ENCODE peak calls at places on chromosome 18, in five cellular contexts. V, O, Z, S and M are unnamed samples.
A peak's percentile ranks its signal among the peaks of the same experiment; 100 is the strongest.

GRCh38 chr18:79789901-79790885 is 7.5 kb upstream of the KCNG2 start:
- DNase-seq in V (no peak), S (no peak), Z (no peak), O (no peak), M (no peak)

GRCh38 chr18:49565656-49566055 is 3.8 kb downstream of the LIPG start:
- DNase-seq in O (peak; percentile 85), V (no peak), S (no peak), Z (no peak), M (no peak)

GRCh38 chr18:49859725-49860124 is 46.4 kb upstream of the ACAA2 start:
- DNase-seq in O (peak; percentile 31), S (no peak), V (no peak), Z (no peak), M (no peak)

GRCh38 chr18:69239849-69240248 is 160.8 kb upstream of the DOK6 start:
- DNase-seq in O (no peak), Z (no peak), V (no peak), S (no peak), M (no peak)

GRCh38 chr18:24878289-24878688 is 417.9 kb downstream of the HRH4 start:
- DNase-seq in V (peak; percentile 13), S (peak; percentile 8), Z (no peak), O (no peak), M (no peak)

GRCh38 chr18:51006061-51006818 is 23.8 kb upstream of the SMAD4 start:
- DNase-seq in V (peak; percentile 48), Z (no peak), S (no peak), O (no peak), M (no peak)

GRCh38 chr18:22355069-22355468 is 62.6 kb downstream of the CTAGE1 start:
- DNase-seq in Z (no peak), O (no peak), S (no peak), V (no peak), M (no peak)

GRCh38 chr18:37956020-37956419 is 390.4 kb upstream of the CELF4 start:
- DNase-seq in S (no peak), V (no peak), O (no peak), Z (no peak), M (no peak)

GRCh38 chr18:37553633-37554398 is 11.8 kb downstream of the CELF4 start:
- DNase-seq in S (no peak), O (no peak), V (no peak), Z (no peak), M (no peak)

DNA sequence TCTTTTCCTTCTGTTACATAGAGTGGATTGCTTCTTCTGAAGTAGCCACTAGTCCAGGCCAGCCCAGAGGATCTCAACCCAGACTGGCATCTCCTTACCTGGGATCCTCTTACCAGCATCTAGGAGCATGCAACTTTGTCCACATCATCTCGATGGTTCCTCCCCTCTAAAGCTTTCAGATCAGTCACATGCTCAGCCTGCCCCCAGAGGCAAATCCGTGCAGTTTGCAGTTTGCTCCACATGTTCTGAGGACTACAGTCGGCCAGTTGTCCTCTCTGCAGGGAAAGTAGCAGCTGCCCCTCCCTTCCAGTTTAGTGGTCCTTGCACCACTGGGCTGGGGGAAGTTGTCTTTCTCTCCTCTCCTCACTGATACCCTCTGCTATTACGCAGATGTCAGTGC is 259.8 kb upstream of the APCDD1 start:
- DNase-seq in O (no peak), S (no peak), V (no peak), Z (no peak), M (no peak)
- TF ChIP-seq CTCF in O (no peak), S (no peak), V (no peak), Z (no peak), M (no peak)

DNA sequence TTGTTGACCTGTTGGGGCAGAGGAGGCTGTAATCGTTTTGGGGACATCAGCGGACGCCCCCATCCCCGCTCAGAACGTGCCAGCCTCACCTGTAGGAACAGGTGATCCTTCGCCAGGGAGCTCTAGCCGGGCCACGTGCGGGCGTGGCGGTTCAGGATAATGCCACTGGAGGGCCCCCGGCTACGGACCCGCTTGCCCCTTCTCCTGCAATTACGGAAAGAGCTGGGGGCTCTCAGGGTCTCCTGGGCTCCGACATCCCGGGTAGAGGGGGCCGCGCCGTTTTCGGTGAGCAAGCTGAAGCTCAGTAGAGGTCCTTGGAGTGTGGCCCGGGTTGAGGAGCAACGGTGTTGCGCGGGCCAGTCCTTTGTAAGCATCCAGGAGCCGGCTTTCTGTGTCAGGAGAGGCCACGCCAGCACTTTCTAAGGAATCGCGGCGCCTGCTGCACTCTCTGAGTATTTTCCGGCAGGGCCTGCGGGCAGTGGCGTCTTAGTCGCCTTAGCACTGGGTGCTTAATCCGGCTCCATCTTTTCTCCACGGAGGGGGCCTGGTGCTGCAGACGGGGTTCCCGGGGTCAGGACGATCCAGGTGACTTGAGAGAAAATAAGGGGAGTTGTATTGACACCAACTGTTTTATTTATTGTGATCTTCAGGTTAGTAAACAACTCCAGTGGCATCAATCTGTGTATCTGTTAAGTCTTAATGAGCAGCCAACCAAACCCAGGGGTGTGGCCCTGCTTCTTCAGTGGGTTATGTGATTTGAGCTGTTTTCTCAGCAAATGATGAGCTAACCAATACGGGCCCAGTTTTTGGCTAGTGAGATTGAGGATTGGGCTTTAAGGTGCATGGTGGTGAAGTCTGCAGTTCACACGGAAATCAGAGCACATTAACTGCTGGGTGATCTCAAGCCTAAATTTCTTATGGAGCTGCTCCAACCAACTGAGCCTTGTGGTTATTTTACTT is 1.9 kb downstream of the MTCL1 start:
- DNase-seq in Z (peak; percentile 47), V (peak; percentile 65), O (peak; percentile 46), S (peak; percentile 62), M (peak; percentile 54)
- TF ChIP-seq CTCF in Z (peak; percentile 53), V (peak; percentile 58), O (peak; percentile 55), S (peak; percentile 17), M (peak; percentile 10)

DNA sequence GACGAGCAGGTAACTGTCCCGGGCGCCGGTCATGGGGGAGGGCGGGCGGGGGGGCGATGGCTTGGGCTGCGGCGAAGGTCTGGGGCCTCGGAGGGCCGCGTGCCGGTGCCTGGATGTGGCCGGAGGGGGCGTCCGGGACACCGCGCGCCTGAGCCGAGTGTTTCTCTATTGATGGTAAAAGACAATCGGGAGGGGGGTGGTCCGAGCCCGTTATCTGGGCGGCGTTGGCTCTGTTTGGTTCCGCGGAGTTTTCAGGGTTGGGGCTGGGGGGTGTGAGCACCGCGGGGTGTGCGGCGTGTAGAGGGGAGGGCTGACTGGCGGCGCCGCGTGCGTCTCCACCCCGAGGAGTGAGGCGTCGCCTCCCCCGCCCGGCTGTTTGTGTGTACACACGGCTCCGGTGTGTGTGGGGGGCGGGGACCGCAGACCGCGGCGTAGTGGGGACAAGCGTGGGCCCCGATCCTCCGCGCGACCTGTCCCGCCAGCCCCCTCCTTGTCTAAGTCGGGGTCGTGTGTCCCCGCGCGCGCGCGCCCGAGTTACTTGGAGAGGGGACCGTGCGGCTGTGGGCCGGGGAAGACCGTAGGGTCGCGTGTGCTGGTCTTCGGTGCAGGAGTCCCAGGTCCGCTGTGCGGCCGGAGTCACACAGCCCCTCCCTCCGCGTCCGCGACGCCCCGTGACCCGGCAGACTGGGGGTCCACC is 1.6 kb downstream of the CTIF start:
- DNase-seq in V (peak; percentile 71), Z (peak; percentile 34), O (peak; percentile 61), S (peak; percentile 68), M (peak; percentile 60)
- TF ChIP-seq CTCF in V (peak; percentile 26), Z (peak; percentile 47), O (no peak), S (no peak), M (no peak)

GRCh38 chr18:76619342-76620315 is 124.6 kb upstream of the ZNF516 start:
- DNase-seq in Z (peak; percentile 22), V (peak; percentile 55), S (peak; percentile 98), O (peak; percentile 84), M (peak; percentile 55)

GRCh38 chr18:76621782-76622495 is 126.9 kb upstream of the ZNF516 start:
- DNase-seq in Z (no peak), V (peak; percentile 59), O (peak; percentile 16), S (peak; percentile 67), M (no peak)

GRCh38 chr18:76621184-76621583 is 126.1 kb upstream of the ZNF516 start:
- DNase-seq in V (no peak), O (no peak), Z (no peak), S (no peak), M (no peak)

GRCh38 chr18:76618721-76619120 is 123.7 kb upstream of the ZNF516 start:
- DNase-seq in Z (no peak), O (no peak), S (no peak), V (no peak), M (no peak)

DNA sequence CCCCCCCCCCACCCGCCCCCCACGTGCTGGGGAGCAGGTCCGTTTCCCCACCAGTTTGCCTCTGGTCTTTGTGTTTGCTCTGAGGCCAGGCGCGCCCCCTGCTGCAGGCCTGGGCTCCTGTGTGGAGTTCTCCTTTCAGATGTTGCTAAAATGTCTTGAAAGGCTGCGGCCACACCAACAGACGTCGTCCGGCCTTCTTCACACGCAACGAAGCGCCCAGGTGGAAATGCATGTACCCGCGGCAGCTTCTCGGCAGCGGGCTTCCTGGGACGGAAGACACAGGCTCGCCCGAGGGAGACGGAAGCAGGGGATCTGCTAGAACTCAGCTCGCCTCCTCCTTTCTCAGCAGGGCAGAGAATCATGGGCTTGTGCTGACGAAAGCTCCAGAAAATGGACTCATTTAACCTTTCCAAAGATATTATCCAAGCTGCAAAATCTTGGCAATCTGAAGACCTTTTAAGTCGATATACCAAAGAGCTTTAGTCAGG is 125.3 kb upstream of the ZNF516 start:
- DNase-seq in V (peak; percentile 49), O (peak; percentile 57), S (peak; percentile 74), Z (peak; percentile 58), M (peak; percentile 43)
- TF ChIP-seq CTCF in V (peak; percentile 64), O (no peak), S (peak; percentile 46), Z (peak; percentile 62), M (no peak)